ENCODE peak calls at places on chromosomes 1 and 21, in nine cellular contexts. T, U, F, A, I, G, D, H and J are unnamed samples.
A peak's percentile ranks its signal among the peaks of the same experiment; 100 is the strongest.

GRCh38 chr1:100927276-100927675 is 31.4 kb downstream of the SLC30A7 start:
- DNase-seq in T (no peak), U (no peak), F (no peak), A (no peak), I (no peak), G (no peak), D (no peak), H (no peak), J (no peak)

GRCh38 chr1:22077728-22078127 is 25.2 kb downstream of the CDC42 start:
- DNase-seq in T (peak; percentile 36), U (no peak), F (no peak), A (no peak), I (peak; percentile 13), G (no peak), D (no peak), H (peak; percentile 44), J (no peak)

GRCh38 chr1:226659641-226660040 is 79.4 kb downstream of the ITPKB start:
- DNase-seq in T (no peak), U (no peak), F (no peak), A (no peak), I (no peak), G (no peak), D (no peak), H (no peak), J (no peak)

GRCh38 chr21:33075128-33075527 is 5.2 kb downstream of the OLIG1 start:
- DNase-seq in T (no peak), U (no peak), F (no peak), A (peak; percentile 87), I (no peak), G (no peak), D (no peak), H (no peak), J (no peak)

GRCh38 chr1:112453876-112454275 is 54.9 kb upstream of the WNT2B start:
- DNase-seq in T (no peak), U (no peak), F (no peak), A (no peak), I (no peak), G (no peak), D (no peak), H (no peak), J (no peak)

GRCh38 chr1:232481091-232481490 is 148.8 kb downstream of the SIPA1L2 start:
- DNase-seq in T (no peak), U (no peak), F (no peak), A (no peak), I (no peak), G (no peak), D (no peak), H (no peak), J (no peak)

GRCh38 chr1:229094476-229095311 is 176.2 kb upstream of the RAB4A start:
- DNase-seq in T (no peak), U (no peak), F (no peak), A (peak; percentile 68), I (no peak), G (no peak), D (peak; percentile 90), H (peak; percentile 7), J (peak; percentile 25)

GRCh38 chr1:104353580-104353979 is 603.9 kb downstream of the AMY1C start:
- DNase-seq in T (no peak), U (no peak), F (no peak), A (no peak), I (no peak), G (no peak), D (no peak), H (no peak), J (no peak)

GRCh38 chr21:31877558-31877957 is 4.7 kb downstream of the HUNK start:
- DNase-seq in T (no peak), U (no peak), F (no peak), A (no peak), I (no peak), G (no peak), D (no peak), H (no peak), J (no peak)

GRCh38 chr1:91609571-91609970 is 108.9 kb downstream of the CDC7 start:
- DNase-seq in T (peak; percentile 89), U (no peak), F (no peak), A (no peak), I (no peak), G (no peak), D (no peak), H (peak; percentile 77), J (peak; percentile 75)

GRCh38 chr21:33896691-33897090 is 18.9 kb downstream of the ATP5PO start:
- DNase-seq in T (peak; percentile 63), U (no peak), F (no peak), A (no peak), I (no peak), G (no peak), D (no peak), H (no peak), J (no peak)

GRCh38 chr21:38474796-38475195 is 23.5 kb downstream of the ERG start:
- DNase-seq in T (no peak), U (no peak), F (no peak), A (no peak), I (no peak), G (no peak), D (no peak), H (no peak), J (no peak)

GRCh38 chr1:109785446-109786106 is 21.9 kb upstream of the EPS8L3 start:
- DNase-seq in T (no peak), U (no peak), F (no peak), A (peak; percentile 28), I (no peak), G (no peak), D (no peak), H (no peak), J (no peak)